ENCODE peak calls at places on chromosomes 5 and 9, in six cellular contexts. One of them, this sample, is unnamed.

GRCh38 chr9:95462419-95463121 is 54.2 kb downstream of the PTCH1 start:
- DNase-seq in A549: no peak
- DNase-seq in ovary: peak; percentile 71
- DNase-seq in gastrocnemius medialis: peak; percentile 42
- DNase-seq in H1: no peak
- DNase-seq in IMR-90: peak; percentile 94
- DNase-seq in this sample: peak; percentile 74

GRCh38 chr5:58184910-58185309 is 275.0 kb downstream of the PLK2 start:
- DNase-seq in H1: no peak
- DNase-seq in A549: no peak
- DNase-seq in gastrocnemius medialis: no peak
- DNase-seq in IMR-90: peak; percentile 50
- DNase-seq in ovary: no peak
- DNase-seq in this sample: no peak

GRCh38 chr9:15308511-15308910 is 1.5 kb upstream of the TTC39B start:
- DNase-seq in IMR-90: peak; percentile 85
- DNase-seq in ovary: no peak
- DNase-seq in A549: no peak
- DNase-seq in gastrocnemius medialis: no peak
- DNase-seq in H1: no peak
- DNase-seq in this sample: no peak

GRCh38 chr5:98106116-98107088 is 667.1 kb upstream of the RGMB start:
- DNase-seq in IMR-90: peak; percentile 76
- DNase-seq in H1: no peak
- DNase-seq in gastrocnemius medialis: no peak
- DNase-seq in ovary: no peak
- DNase-seq in A549: no peak
- DNase-seq in this sample: no peak

GRCh38 chr5:160253441-160253840 is 24.1 kb downstream of the FABP6 start:
- DNase-seq in gastrocnemius medialis: no peak
- DNase-seq in A549: no peak
- DNase-seq in ovary: no peak
- DNase-seq in H1: no peak
- DNase-seq in IMR-90: no peak
- DNase-seq in this sample: no peak

GRCh38 chr5:80960531-80961375 is 590 bp downstream of the RASGRF2 start:
- DNase-seq in ovary: peak; percentile 65
- DNase-seq in H1: no peak
- DNase-seq in IMR-90: peak; percentile 21
- DNase-seq in gastrocnemius medialis: no peak
- DNase-seq in A549: peak; percentile 31
- DNase-seq in this sample: no peak

GRCh38 chr9:19660019-19660418 is 128.8 kb downstream of the SLC24A2 start:
- DNase-seq in A549: no peak
- DNase-seq in gastrocnemius medialis: no peak
- DNase-seq in ovary: no peak
- DNase-seq in IMR-90: no peak
- DNase-seq in H1: no peak
- DNase-seq in this sample: no peak

GRCh38 chr9:24765025-24765756 is 219.5 kb upstream of the IZUMO3 start:
- DNase-seq in gastrocnemius medialis: no peak
- DNase-seq in ovary: no peak
- DNase-seq in A549: no peak
- DNase-seq in H1: no peak
- DNase-seq in IMR-90: no peak
- DNase-seq in this sample: no peak

GRCh38 chr5:16456103-16456832 is 9.3 kb downstream of the ZNF622 start:
- DNase-seq in H1: no peak
- DNase-seq in ovary: peak; percentile 13
- DNase-seq in A549: peak; percentile 40
- DNase-seq in IMR-90: peak; percentile 72
- DNase-seq in gastrocnemius medialis: no peak
- DNase-seq in this sample: no peak

GRCh38 chr9:26669641-26670040 is 223.0 kb downstream of the CAAP1 start:
- DNase-seq in H1: no peak
- DNase-seq in A549: no peak
- DNase-seq in IMR-90: no peak
- DNase-seq in gastrocnemius medialis: no peak
- DNase-seq in ovary: no peak
- DNase-seq in this sample: no peak

GRCh38 chr5:151665584-151665982 is 21.1 kb downstream of the SPARC start:
- DNase-seq in ovary: no peak
- DNase-seq in gastrocnemius medialis: no peak
- DNase-seq in A549: no peak
- DNase-seq in IMR-90: no peak
- DNase-seq in H1: no peak
- DNase-seq in this sample: no peak

GRCh38 chr5:179307006-179307800 is 38.1 kb downstream of the ADAMTS2 start:
- DNase-seq in IMR-90: peak; percentile 43
- DNase-seq in A549: no peak
- DNase-seq in H1: no peak
- DNase-seq in ovary: no peak
- DNase-seq in gastrocnemius medialis: no peak
- DNase-seq in this sample: no peak

GRCh38 chr5:6107675-6108539 is 270.4 kb downstream of the MED10 start:
- DNase-seq in A549: no peak
- DNase-seq in IMR-90: no peak
- DNase-seq in H1: no peak
- DNase-seq in gastrocnemius medialis: no peak
- DNase-seq in ovary: no peak
- DNase-seq in this sample: no peak

GRCh38 chr5:64632251-64632650 is 58.1 kb upstream of the SHISAL2B start:
- DNase-seq in H1: no peak
- DNase-seq in A549: no peak
- DNase-seq in IMR-90: peak; percentile 27
- DNase-seq in gastrocnemius medialis: no peak
- DNase-seq in ovary: no peak
- DNase-seq in this sample: no peak

GRCh38 chr9:78692871-78693270 is 395.9 kb downstream of the PSAT1 start:
- DNase-seq in A549: no peak
- DNase-seq in H1: no peak
- DNase-seq in gastrocnemius medialis: no peak
- DNase-seq in IMR-90: peak; percentile 60
- DNase-seq in ovary: no peak
- DNase-seq in this sample: no peak

GRCh38 chr9:33433871-33434270 is 13.5 kb downstream of the AQP3 start:
- DNase-seq in A549: no peak
- DNase-seq in ovary: no peak
- DNase-seq in H1: no peak
- DNase-seq in IMR-90: no peak
- DNase-seq in gastrocnemius medialis: no peak
- DNase-seq in this sample: no peak

GRCh38 chr5:135934939-135935338 is 19.8 kb downstream of the LECT2 start:
- DNase-seq in gastrocnemius medialis: no peak
- DNase-seq in IMR-90: peak; percentile 29
- DNase-seq in ovary: no peak
- DNase-seq in A549: no peak
- DNase-seq in H1: no peak
- DNase-seq in this sample: no peak

GRCh38 chr5:142063878-142064331 is 44.7 kb upstream of the NDFIP1 start:
- DNase-seq in IMR-90: peak; percentile 61
- DNase-seq in A549: no peak
- DNase-seq in ovary: peak; percentile 11
- DNase-seq in H1: no peak
- DNase-seq in gastrocnemius medialis: peak; percentile 35
- DNase-seq in this sample: peak; percentile 39

GRCh38 chr5:39714036-39714698 is 289.4 kb upstream of the DAB2 start:
- DNase-seq in gastrocnemius medialis: no peak
- DNase-seq in A549: peak; percentile 27
- DNase-seq in IMR-90: peak; percentile 68
- DNase-seq in H1: no peak
- DNase-seq in ovary: no peak
- DNase-seq in this sample: peak; percentile 52

GRCh38 chr9:135320331-135320730 is 159.3 kb upstream of the PPP1R26 start:
- DNase-seq in IMR-90: no peak
- DNase-seq in gastrocnemius medialis: no peak
- DNase-seq in H1: no peak
- DNase-seq in A549: no peak
- DNase-seq in ovary: no peak
- DNase-seq in this sample: no peak

GRCh38 chr5:145911164-145911563 is 25.2 kb upstream of the SH3RF2 start:
- DNase-seq in A549: no peak
- DNase-seq in IMR-90: no peak
- DNase-seq in ovary: no peak
- DNase-seq in H1: no peak
- DNase-seq in gastrocnemius medialis: no peak
- DNase-seq in this sample: no peak

DNA sequence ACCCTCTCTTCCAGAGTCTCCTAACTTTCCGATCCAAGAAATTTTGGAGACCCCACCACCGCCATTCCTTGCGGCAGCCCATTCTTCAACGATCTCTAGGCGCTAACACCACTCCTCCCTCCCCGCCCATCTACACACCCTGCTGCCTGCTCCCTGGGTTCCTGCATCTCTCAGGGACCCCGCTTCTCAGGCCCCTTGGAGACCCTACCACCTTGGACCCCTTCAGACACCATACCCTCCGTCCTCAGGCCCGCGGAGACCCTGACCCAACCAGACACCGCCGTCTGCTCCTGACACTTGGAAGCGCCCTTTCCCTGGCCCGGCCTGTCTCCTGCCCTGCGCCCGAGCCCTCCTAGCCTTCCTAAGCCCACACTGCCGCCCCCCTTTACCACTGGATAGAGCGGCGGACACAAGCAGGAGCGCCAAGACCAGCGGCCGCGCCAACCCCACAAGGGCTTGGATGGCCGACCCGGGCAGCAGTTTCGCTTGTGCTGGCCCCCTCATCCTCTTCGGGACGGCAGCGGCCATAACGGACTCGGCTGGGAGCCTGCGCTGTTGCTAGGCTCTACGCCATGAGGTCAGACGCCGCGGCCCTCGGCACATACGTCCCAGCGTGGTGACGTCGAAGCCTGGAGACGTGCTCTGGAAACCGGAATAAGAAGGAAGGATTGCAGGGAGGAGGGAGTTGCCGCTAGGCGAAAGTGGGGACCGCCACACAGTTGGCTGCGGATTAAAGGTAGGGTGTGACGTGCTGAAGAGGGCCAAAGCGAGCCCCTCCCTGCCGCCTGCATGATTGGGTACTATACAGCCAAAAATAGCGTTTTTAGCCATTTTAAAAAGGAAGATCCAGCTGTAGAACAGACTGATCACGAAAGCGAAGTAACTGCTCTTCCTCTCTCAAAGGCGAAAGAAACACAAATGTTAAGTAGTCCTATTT is at the start of gene C5orf15:
- DNase-seq in ovary: peak; percentile 92
- DNase-seq in IMR-90: peak; percentile 97
- DNase-seq in H1: peak; percentile 86
- DNase-seq in gastrocnemius medialis: peak; percentile 94
- DNase-seq in A549: peak; percentile 97
- DNase-seq in this sample: peak; percentile 97
- TF ChIP-seq POLR2A in ovary: peak; percentile 71
- TF ChIP-seq POLR2A in IMR-90: peak; percentile 84
- TF ChIP-seq POLR2A in H1: peak; percentile 64
- TF ChIP-seq POLR2A in gastrocnemius medialis: peak; percentile 92
- TF ChIP-seq POLR2A in A549: peak; percentile 76
- TF ChIP-seq POLR2A in this sample: no peak

DNA sequence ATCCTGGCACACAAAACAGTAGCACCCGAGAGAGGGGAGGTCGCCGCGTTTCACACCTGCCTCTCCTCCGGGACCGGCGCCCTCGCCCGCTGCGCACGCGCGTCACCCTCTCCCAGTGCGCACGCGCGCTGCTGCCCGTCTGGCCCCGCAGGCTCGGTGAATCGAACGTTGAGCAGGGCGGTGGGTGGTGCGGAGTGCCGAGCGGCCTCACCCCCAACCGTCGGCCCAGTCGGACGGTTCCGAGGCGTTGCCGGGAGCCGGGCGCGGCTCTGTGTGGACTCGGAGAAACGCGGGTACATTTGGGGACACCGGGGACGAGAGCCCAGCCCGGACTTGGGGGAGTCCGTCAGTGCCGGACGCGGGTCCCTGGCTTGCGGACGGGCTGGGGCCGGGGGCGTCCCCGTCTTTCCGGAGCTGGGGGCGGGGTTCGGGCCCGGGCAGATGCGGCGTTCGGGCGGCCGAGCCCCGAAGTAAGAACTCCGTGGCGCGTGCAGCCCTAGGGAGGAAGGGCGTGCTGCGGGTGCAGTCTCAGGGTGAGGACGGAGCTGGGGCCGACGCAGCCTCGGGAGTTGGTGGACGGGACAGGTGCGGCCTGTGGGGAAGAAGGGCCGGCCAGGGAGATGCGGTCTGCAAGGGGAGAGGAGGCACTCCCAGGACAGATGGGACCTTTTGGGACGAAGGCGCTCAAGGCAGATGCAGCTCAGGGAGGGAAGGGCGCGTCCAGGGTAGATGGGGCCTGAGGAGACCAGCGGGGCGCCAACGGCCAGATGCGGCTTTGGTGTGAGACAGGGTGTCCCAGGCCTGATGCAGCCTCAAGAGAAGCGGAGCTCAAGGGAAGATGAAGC is at the start of gene POMT1:
- DNase-seq in A549: peak; percentile 90
- DNase-seq in ovary: peak; percentile 88
- DNase-seq in IMR-90: peak; percentile 73
- DNase-seq in H1: peak; percentile 54
- DNase-seq in gastrocnemius medialis: peak; percentile 78
- DNase-seq in this sample: peak; percentile 89
- TF ChIP-seq POLR2A in A549: peak; percentile 84
- TF ChIP-seq POLR2A in ovary: no peak
- TF ChIP-seq POLR2A in IMR-90: no peak
- TF ChIP-seq POLR2A in H1: no peak
- TF ChIP-seq POLR2A in gastrocnemius medialis: peak; percentile 76
- TF ChIP-seq POLR2A in this sample: no peak

DNA sequence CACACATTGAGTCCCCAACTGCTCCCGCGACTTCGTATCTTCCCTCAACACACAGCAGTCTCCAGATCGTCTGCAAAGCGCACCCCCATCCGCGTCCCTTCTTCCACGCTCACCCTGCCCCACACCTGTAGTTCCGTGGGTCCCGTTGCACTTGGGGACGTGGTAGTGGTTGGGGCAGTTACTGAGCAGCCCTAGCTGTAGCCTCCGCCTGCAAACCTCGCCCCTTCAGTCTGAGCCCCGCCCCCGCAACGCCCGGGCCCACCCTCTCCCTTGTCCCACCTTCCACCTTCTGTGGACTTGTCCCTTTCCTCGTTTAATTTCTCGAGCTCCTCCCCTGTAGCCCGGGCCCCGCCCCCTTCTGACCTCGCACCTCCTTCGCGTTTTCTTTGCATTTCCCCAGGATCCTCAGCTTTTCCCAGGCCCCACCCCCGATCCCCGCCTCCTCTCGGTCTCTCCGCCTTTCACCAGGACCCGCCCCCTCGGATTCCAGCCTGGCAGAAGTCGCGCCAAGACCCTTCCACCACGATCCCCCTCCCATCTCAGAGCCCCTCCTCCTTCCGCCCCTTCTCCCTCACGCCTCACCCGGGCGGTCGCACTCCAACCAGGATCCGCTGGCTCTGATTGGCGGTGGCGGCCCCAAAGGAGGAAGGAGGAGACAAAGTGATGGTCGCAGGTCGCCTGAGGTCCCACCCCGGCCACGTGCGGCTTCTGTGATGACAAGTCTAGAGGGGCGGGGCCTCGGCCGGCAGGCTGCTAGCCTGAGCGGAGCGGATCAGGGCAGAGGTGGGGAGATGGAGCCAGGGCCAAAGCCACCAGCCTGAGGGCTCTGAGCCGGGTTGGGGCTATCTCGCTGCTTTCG is at the start of gene ATOSB:
- DNase-seq in gastrocnemius medialis: peak; percentile 90
- DNase-seq in A549: peak; percentile 91
- DNase-seq in H1: peak; percentile 99
- DNase-seq in IMR-90: peak; percentile 93
- DNase-seq in ovary: peak; percentile 92
- DNase-seq in this sample: peak; percentile 97
- TF ChIP-seq POLR2A in gastrocnemius medialis: peak; percentile 48
- TF ChIP-seq POLR2A in A549: peak; percentile 35
- TF ChIP-seq POLR2A in H1: no peak
- TF ChIP-seq POLR2A in IMR-90: no peak
- TF ChIP-seq POLR2A in ovary: no peak
- TF ChIP-seq POLR2A in this sample: no peak

GRCh38 chr5:36875789-36876388 is 680 bp upstream of the NIPBL start:
- DNase-seq in IMR-90: peak; percentile 78
- DNase-seq in H1: no peak
- DNase-seq in A549: peak; percentile 38
- DNase-seq in gastrocnemius medialis: peak; percentile 67
- DNase-seq in ovary: peak; percentile 76
- DNase-seq in this sample: peak; percentile 82
- TF ChIP-seq POLR2A in IMR-90: no peak
- TF ChIP-seq POLR2A in H1: no peak
- TF ChIP-seq POLR2A in A549: no peak
- TF ChIP-seq POLR2A in gastrocnemius medialis: no peak
- TF ChIP-seq POLR2A in ovary: peak; percentile 15
- TF ChIP-seq POLR2A in this sample: no peak